ENCODE peak calls at places on chromosomes 5 and 9, in ten cellular contexts. Y is AG20443, W is LoVo, L is cardiac septum, H is HEK293T, D is left ventricle myocardium inferior, R is NCI-H510A treated with DMSO at 0.1 percent for 48 hours, E is choroid plexus epithelial cell, B is germinal center, Q is CD14-positive monocyte. O is an unnamed sample.

GRCh38 chr5:10832987-10833386 is 72.0 kb upstream of the DAP start:
- DNase-seq in Y (peak; percentile 32), W (no peak), L (no peak), H (no peak), D (no peak), R (no peak), E (no peak), B (no peak), Q (no peak), O (no peak)

GRCh38 chr5:171308453-171309275 is at the start of gene TLX3:
- DNase-seq in Y (no peak), W (no peak), L (no peak), H (peak; percentile 89), D (no peak), R (peak; percentile 92), E (no peak), B (no peak), Q (no peak), O (no peak)

GRCh38 chr5:83628360-83628759 is 92.3 kb downstream of the HAPLN1 start:
- DNase-seq in Y (peak; percentile 31), W (no peak), L (no peak), H (no peak), D (no peak), R (no peak), E (peak; percentile 65), B (no peak), Q (no peak), O (no peak)

GRCh38 chr9:81776834-81777233 is 87.5 kb upstream of the TLE1 start:
- DNase-seq in Y (no peak), W (no peak), L (no peak), H (no peak), D (no peak), R (peak; percentile 36), E (peak; percentile 47), B (no peak), Q (no peak), O (no peak)

GRCh38 chr5:87574106-87574505 is 161.4 kb upstream of the CCNH start:
- DNase-seq in Y (no peak), W (no peak), L (no peak), H (no peak), D (no peak), R (no peak), E (no peak), B (no peak), Q (no peak), O (no peak)

GRCh38 chr5:57317341-57317740 is 143.5 kb downstream of the GPBP1 start:
- DNase-seq in Y (no peak), W (no peak), L (no peak), H (no peak), D (no peak), R (no peak), E (peak; percentile 74), B (no peak), Q (no peak), O (no peak)

GRCh38 chr5:50593681-50594080 is 72.8 kb upstream of the PARP8 start:
- DNase-seq in Y (no peak), W (no peak), L (no peak), H (no peak), D (no peak), R (no peak), E (no peak), B (no peak), Q (no peak), O (no peak)

GRCh38 chr9:37174247-37174646 is 53.9 kb downstream of the ZCCHC7 start:
- DNase-seq in Y (peak; percentile 7), W (no peak), L (no peak), H (no peak), D (no peak), R (no peak), E (peak; percentile 64), B (no peak), Q (no peak), O (no peak)

GRCh38 chr5:97839338-97840081 is 656.5 kb upstream of the RIOK2 start:
- DNase-seq in Y (no peak), W (no peak), L (no peak), H (no peak), D (no peak), R (no peak), E (peak; percentile 75), B (no peak), Q (no peak), O (no peak)

GRCh38 chr5:60594715-60595114 is 105.3 kb downstream of the DEPDC1B start:
- DNase-seq in Y (no peak), W (no peak), L (no peak), H (no peak), D (no peak), R (no peak), E (no peak), B (no peak), Q (no peak), O (no peak)

GRCh38 chr5:142684508-142685031 is 1.3 kb downstream of the FGF1 start:
- DNase-seq in Y (peak; percentile 26), W (no peak), L (no peak), H (no peak), D (no peak), R (no peak), E (peak; percentile 4), B (no peak), Q (no peak), O (no peak)

GRCh38 chr9:4327504-4328191 is 27.8 kb upstream of the GLIS3 start:
- DNase-seq in Y (peak; percentile 40), W (no peak), L (no peak), H (no peak), D (no peak), R (no peak), E (peak; percentile 74), B (no peak), Q (no peak), O (no peak)

GRCh38 chr5:6419340-6419852 is 29.3 kb upstream of the UBE2QL1 start:
- DNase-seq in Y (no peak), W (peak; percentile 63), L (no peak), H (no peak), D (no peak), R (peak; percentile 28), E (no peak), B (no peak), Q (no peak), O (no peak)

GRCh38 chr9:117771162-117771561 is 67.0 kb downstream of the TLR4 start:
- DNase-seq in Y (no peak), W (peak; percentile 32), L (no peak), H (no peak), D (no peak), R (peak; percentile 8), E (no peak), B (no peak), Q (no peak), O (no peak)

GRCh38 chr5:126499742-126500396 is 76.7 kb downstream of the GRAMD2B start:
- DNase-seq in Y (no peak), W (no peak), L (no peak), H (peak; percentile 39), D (no peak), R (no peak), E (peak; percentile 58), B (peak; percentile 30), Q (no peak), O (no peak)

GRCh38 chr9:136791466-136792276 is 527 bp downstream of the TMEM141 start:
- DNase-seq in Y (peak; percentile 41), W (peak; percentile 79), L (no peak), H (no peak), D (peak; percentile 40), R (peak; percentile 46), E (no peak), B (peak; percentile 64), Q (no peak), O (no peak)

GRCh38 chr9:116394753-116395408 is 241.3 kb downstream of the PAPPA start:
- DNase-seq in Y (no peak), W (no peak), L (no peak), H (no peak), D (no peak), R (no peak), E (no peak), B (no peak), Q (no peak), O (no peak)

GRCh38 chr5:36238896-36239295 is 2.8 kb downstream of the NADK2 start:
- DNase-seq in Y (no peak), W (no peak), L (no peak), H (no peak), D (no peak), R (no peak), E (no peak), B (no peak), Q (no peak), O (no peak)

GRCh38 chr5:150734579-150735384 is 24.0 kb downstream of the DCTN4 start:
- DNase-seq in Y (no peak), W (no peak), L (peak; percentile 90), H (no peak), D (peak; percentile 57), R (no peak), E (no peak), B (peak; percentile 13), Q (peak; percentile 80), O (no peak)

GRCh38 chr9:21812415-21812814 is 10.0 kb downstream of the MTAP start:
- DNase-seq in Y (peak; percentile 43), W (no peak), L (no peak), H (no peak), D (no peak), R (no peak), E (peak; percentile 41), B (no peak), Q (no peak), O (no peak)

GRCh38 chr5:121853853-121854252 is 2.2 kb downstream of the FTMT start:
- DNase-seq in Y (no peak), W (no peak), L (no peak), H (no peak), D (no peak), R (no peak), E (no peak), B (no peak), Q (no peak), O (no peak)

GRCh38 chr9:89967527-89967926 is 362.7 kb downstream of the GADD45G start:
- DNase-seq in Y (no peak), W (no peak), L (no peak), H (no peak), D (no peak), R (no peak), E (no peak), B (no peak), Q (no peak), O (no peak)

GRCh38 chr9:133163559-133164208 is at the start of gene GBGT1:
- DNase-seq in Y (peak; percentile 72), W (no peak), L (peak; percentile 91), H (no peak), D (peak; percentile 84), R (no peak), E (peak; percentile 26), B (peak; percentile 84), Q (peak; percentile 77), O (no peak)

GRCh38 chr9:134559013-134559412 is 82.6 kb upstream of the COL5A1 start:
- DNase-seq in Y (no peak), W (no peak), L (peak; percentile 19), H (no peak), D (no peak), R (no peak), E (no peak), B (no peak), Q (peak; percentile 26), O (no peak)

GRCh38 chr9:5442400-5443011 is 4.8 kb upstream of the PLGRKT start:
- DNase-seq in Y (peak; percentile 52), W (peak; percentile 67), L (no peak), H (peak; percentile 18), D (no peak), R (peak; percentile 3), E (peak; percentile 82), B (peak; percentile 26), Q (no peak), O (no peak)

GRCh38 chr9:81080900-81081299 is 608.4 kb downstream of the TLE1 start:
- DNase-seq in Y (no peak), W (no peak), L (no peak), H (no peak), D (no peak), R (no peak), E (no peak), B (no peak), Q (no peak), O (no peak)

GRCh38 chr5:32276173-32276853 is 36.4 kb downstream of the MTMR12 start:
- DNase-seq in Y (no peak), W (no peak), L (no peak), H (no peak), D (no peak), R (peak; percentile 49), E (peak; percentile 70), B (peak; percentile 26), Q (no peak), O (no peak)

GRCh38 chr9:249025-249424 is 34.4 kb downstream of the DOCK8 start:
- DNase-seq in Y (no peak), W (no peak), L (no peak), H (no peak), D (no peak), R (no peak), E (no peak), B (no peak), Q (peak; percentile 54), O (no peak)

O was measured in esophagus squamous epithelium.